ENCODE peak calls at places on chromosomes 5 and 9, in ten cellular contexts. A is IMR-90, K is choroid plexus epithelial cell, D is psoas muscle, N is upper lobe of right lung, H is heart left ventricle, Q is AG04449, I is neural progenitor cell, B is GM06990, P is cardiac fibroblast. V is an unnamed sample.

GRCh38 chr5:172521338-172521932 is 67.1 kb upstream of the SH3PXD2B start:
- DNase-seq in H (no peak), A (no peak), P (no peak), I (no peak), D (no peak), N (no peak), B (no peak), Q (no peak), K (no peak), V (no peak)

GRCh38 chr9:94921072-94921471 is 194.6 kb downstream of the AOPEP start:
- DNase-seq in I (no peak), H (no peak), Q (no peak), B (no peak), A (peak), D (peak), N (no peak), P (peak), K (peak), V (peak)

GRCh38 chr5:154830596-154830995 is 19.8 kb downstream of the FAXDC2 start:
- DNase-seq in A (no peak), B (no peak), H (no peak), Q (no peak), D (no peak), N (no peak), K (no peak), I (no peak), P (no peak), V (no peak)

GRCh38 chr9:111414406-111414805 is 69.8 kb downstream of the ECPAS start:
- DNase-seq in N (no peak), K (no peak), H (no peak), D (no peak), I (no peak), Q (no peak), A (no peak), B (no peak), P (no peak), V (no peak)

GRCh38 chr9:100714372-100715099 is 136.7 kb downstream of the CAVIN4 start:
- DNase-seq in H (peak), Q (no peak), N (no peak), I (peak), K (peak), D (peak), B (no peak), A (peak), P (peak), V (peak)

GRCh38 chr9:211557-211956 is 3.1 kb upstream of the DOCK8 start:
- DNase-seq in K (peak), P (peak), A (no peak), I (no peak), Q (no peak), H (no peak), N (no peak), B (no peak), D (no peak), V (no peak)

GRCh38 chr5:59354811-59355210 is 538.7 kb downstream of the PDE4D start:
- DNase-seq in K (no peak), D (no peak), N (no peak), Q (no peak), A (no peak), H (no peak), B (no peak), P (no peak), I (no peak), V (no peak)

GRCh38 chr5:141835928-141836667 is 42.1 kb downstream of the PCDH1 start:
- DNase-seq in H (peak), I (no peak), D (no peak), K (peak), Q (no peak), A (peak), B (no peak), P (peak), N (no peak), V (no peak)

GRCh38 chr9:79574166-79574565 is 2.4 kb downstream of the TLE4 start:
- DNase-seq in Q (no peak), H (no peak), B (no peak), D (no peak), P (no peak), I (no peak), N (no peak), K (no peak), A (no peak), V (no peak)

GRCh38 chr9:76516350-76516749 is 57.4 kb downstream of the GCNT1 start:
- DNase-seq in I (no peak), A (peak), P (no peak), Q (no peak), N (no peak), B (no peak), H (no peak), K (peak), D (no peak), V (no peak)

GRCh38 chr9:78369644-78370219 is 72.8 kb downstream of the PSAT1 start:
- DNase-seq in Q (no peak), H (peak), I (peak), N (peak), K (peak), D (peak), B (no peak), P (peak), A (peak), V (peak)

GRCh38 chr5:134846641-134846960 is 833 bp downstream of the C5orf24 start:
- DNase-seq in B (no peak), N (no peak), Q (no peak), A (no peak), K (peak), D (no peak), H (no peak), I (no peak), P (peak), V (no peak)

DNA sequence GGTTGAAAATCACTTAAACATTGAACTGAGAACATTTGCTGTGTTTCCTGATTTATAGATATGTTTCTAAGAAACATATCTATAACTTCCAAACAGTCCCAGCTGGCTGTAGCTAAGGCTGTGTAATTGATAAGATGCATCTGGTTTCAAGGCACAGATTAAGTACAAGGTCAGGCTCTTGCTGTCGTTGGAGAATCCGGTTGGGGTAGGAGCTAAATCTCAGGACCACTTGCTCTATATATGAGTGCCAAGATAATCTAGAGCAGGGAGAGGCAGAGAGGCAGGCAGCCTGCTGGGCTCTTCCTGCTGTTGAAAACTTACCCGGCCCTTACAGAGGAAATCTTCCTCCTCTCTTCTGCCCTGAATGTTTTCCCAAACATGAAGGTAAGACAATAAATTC is at the start of gene C7:
- DNase-seq in A (peak), D (no peak), K (peak), Q (no peak), H (no peak), B (no peak), N (no peak), I (no peak), P (peak), V (no peak)
- H3K4me3 ChIP-seq in A (no peak), D (no peak), K (peak), Q (no peak), H (peak), B (no peak), N (peak), I (no peak), P (peak), V (no peak)

GRCh38 chr9:93379051-93379450 is 72.4 kb upstream of the FAM120A start:
- DNase-seq in B (no peak), P (no peak), I (no peak), H (no peak), K (peak), D (no peak), A (no peak), N (no peak), Q (no peak), V (no peak)
- TF ChIP-seq CTCF in B (no peak), P (peak), I (peak), H (no peak), K (peak), D (no peak), A (no peak), N (peak), Q (no peak), V (peak)

DNA sequence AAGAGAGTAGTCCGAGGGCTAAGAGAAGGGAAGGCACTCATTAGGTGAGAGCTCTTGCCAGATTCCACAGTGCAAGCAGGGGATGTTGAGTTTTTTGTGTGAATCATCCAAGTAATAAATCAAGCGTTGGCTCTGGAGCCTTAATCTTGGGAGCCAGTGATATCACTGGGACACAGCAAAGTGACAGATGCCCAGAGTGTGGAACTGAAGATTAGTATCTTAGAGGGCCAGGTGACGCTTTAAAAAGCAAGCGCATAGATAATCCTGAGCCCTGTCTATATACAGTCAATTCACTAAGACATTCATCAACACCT is 60.2 kb downstream of the FOXD1 start:
- DNase-seq in B (no peak), D (no peak), H (no peak), I (no peak), A (peak), Q (no peak), P (no peak), N (no peak), K (no peak), V (no peak)
- H3K4me3 ChIP-seq in B (no peak), D (no peak), H (no peak), I (no peak), A (no peak), Q (no peak), P (no peak), N (no peak), K (no peak), V (no peak)

DNA sequence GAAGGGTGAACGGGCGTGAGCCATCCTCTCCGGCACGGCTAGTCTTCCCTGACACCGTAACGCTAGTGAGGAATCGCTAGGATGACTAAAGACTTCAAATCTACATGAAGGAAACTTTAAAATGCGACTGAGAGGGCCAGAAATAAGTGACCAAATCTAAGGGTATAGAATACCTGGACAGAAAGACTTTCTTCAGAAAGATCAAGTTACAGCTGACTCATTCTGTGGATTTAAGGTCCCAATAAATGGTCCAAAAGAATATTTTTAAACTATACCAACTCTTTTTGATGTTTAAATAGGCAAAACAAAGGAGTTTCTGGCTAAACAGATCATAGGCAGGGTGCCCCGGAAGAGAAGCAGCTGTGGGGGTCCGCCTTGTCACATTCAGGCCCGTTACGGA is 38.9 kb upstream of the CEP72 start:
- DNase-seq in Q (no peak), N (no peak), I (no peak), P (no peak), A (no peak), D (no peak), H (no peak), K (no peak), B (no peak), V (no peak)
- TF ChIP-seq CTCF in Q (no peak), N (no peak), I (no peak), P (no peak), A (no peak), D (no peak), H (no peak), K (no peak), B (no peak), V (no peak)

DNA sequence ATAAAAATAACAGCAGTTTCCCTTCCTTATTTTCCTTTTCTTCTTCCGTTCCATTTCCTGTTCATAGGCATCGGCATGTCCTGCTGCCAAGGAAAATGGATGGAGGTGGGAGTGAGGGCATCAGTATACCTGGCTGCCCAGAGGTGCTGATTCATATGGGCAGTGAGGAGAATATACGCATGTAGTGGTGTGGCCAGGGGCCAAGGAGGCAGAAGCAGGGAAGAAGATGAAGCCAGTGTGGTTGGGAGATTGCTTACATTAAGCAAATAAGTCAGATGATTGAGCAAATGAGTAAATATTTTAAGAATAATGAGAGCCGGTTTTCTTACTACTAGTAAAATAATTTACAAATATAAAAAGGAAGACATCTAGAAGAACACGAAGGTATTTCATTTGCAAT is 344.9 kb upstream of the PAPPA start:
- DNase-seq in A (peak), P (peak), B (no peak), D (no peak), Q (no peak), I (no peak), H (no peak), K (peak), N (no peak), V (no peak)
- H3K4me3 ChIP-seq in A (no peak), P (no peak), B (no peak), D (no peak), Q (no peak), I (no peak), H (no peak), K (no peak), N (no peak), V (no peak)

GRCh38 chr5:103648086-103648485 is 85.5 kb upstream of the NUDT12 start:
- DNase-seq in K (peak), H (no peak), Q (no peak), P (no peak), A (no peak), I (no peak), B (no peak), N (no peak), D (no peak), V (no peak)
- TF ChIP-seq CTCF in K (peak), H (no peak), Q (no peak), P (peak), A (no peak), I (peak), B (no peak), N (no peak), D (no peak), V (no peak)

GRCh38 chr5:80082221-80082620 is 47.1 kb downstream of the THBS4 start:
- DNase-seq in D (no peak), I (no peak), N (no peak), H (no peak), P (no peak), B (no peak), K (no peak), A (no peak), Q (no peak), V (no peak)
- H3K4me3 ChIP-seq in D (peak), I (no peak), N (no peak), H (no peak), P (no peak), B (no peak), K (no peak), A (no peak), Q (no peak), V (no peak)

GRCh38 chr5:76781775-76782174 is 37.1 kb upstream of the F2RL1 start:
- DNase-seq in K (no peak), P (no peak), Q (no peak), I (no peak), H (no peak), B (no peak), D (no peak), A (no peak), N (no peak), V (no peak)

GRCh38 chr5:76782444-76782843 is 36.4 kb upstream of the F2RL1 start:
- DNase-seq in H (no peak), Q (no peak), B (no peak), K (peak), P (no peak), I (no peak), D (no peak), A (peak), N (no peak), V (no peak)

GRCh38 chr5:76787237-76787636 is 31.6 kb upstream of the F2RL1 start:
- DNase-seq in A (peak), P (peak), I (no peak), N (no peak), Q (no peak), D (peak), B (no peak), H (peak), K (peak), V (no peak)

GRCh38 chr5:76788362-76788761 is 30.5 kb upstream of the F2RL1 start:
- DNase-seq in B (no peak), H (no peak), I (no peak), K (no peak), A (no peak), Q (no peak), P (peak), N (no peak), D (no peak), V (no peak)

GRCh38 chr5:76785493-76785892 is 33.3 kb upstream of the F2RL1 start:
- DNase-seq in I (no peak), Q (no peak), N (no peak), K (peak), P (no peak), A (peak), H (no peak), D (no peak), B (no peak), V (peak)
- TF ChIP-seq CTCF in I (no peak), Q (no peak), N (no peak), K (no peak), P (no peak), A (no peak), H (no peak), D (no peak), B (no peak), V (no peak)

GRCh38 chr5:52838306-52839015 is 50.7 kb downstream of the ITGA1 start:
- DNase-seq in N (no peak), D (no peak), I (no peak), A (peak), K (peak), B (no peak), H (no peak), Q (no peak), P (no peak), V (no peak)

GRCh38 chr5:52837068-52837467 is 49.4 kb downstream of the ITGA1 start:
- DNase-seq in N (no peak), I (peak), H (no peak), P (peak), D (no peak), A (peak), K (peak), Q (no peak), B (no peak), V (no peak)

GRCh38 chr5:52840286-52841050 is 52.8 kb downstream of the ITGA1 start:
- DNase-seq in H (no peak), Q (no peak), I (peak), P (peak), B (no peak), N (no peak), A (peak), K (peak), D (no peak), V (peak)

GRCh38 chr5:52839285-52839684 is 51.6 kb downstream of the ITGA1 start:
- DNase-seq in A (no peak), H (no peak), Q (no peak), P (no peak), I (no peak), B (no peak), K (no peak), D (no peak), N (no peak), V (no peak)

DNA sequence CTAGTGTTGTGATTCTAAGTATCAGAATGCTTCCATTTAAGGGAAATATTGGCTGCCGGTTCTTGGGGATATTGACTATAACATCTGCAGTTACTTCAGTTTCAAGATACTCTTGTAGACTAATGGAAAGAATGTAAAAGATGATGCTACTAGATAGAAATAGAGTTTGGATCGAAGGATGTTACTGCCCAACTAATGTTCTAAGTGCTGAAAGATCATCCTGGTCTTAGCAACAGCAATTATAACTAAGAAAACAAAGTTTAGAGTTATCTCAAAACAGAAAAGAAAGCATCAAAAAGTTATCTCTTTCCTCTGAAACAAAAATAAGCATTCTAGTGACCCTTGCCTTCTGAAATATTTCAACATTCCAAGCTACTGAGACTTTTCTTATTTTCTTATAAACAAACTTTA is 49.9 kb downstream of the ITGA1 start:
- DNase-seq in P (peak), B (no peak), D (no peak), Q (no peak), A (peak), I (no peak), K (peak), N (no peak), H (no peak), V (no peak)
- H3K4me3 ChIP-seq in P (no peak), B (no peak), D (peak), Q (no peak), A (no peak), I (no peak), K (peak), N (no peak), H (no peak), V (no peak)

DNA sequence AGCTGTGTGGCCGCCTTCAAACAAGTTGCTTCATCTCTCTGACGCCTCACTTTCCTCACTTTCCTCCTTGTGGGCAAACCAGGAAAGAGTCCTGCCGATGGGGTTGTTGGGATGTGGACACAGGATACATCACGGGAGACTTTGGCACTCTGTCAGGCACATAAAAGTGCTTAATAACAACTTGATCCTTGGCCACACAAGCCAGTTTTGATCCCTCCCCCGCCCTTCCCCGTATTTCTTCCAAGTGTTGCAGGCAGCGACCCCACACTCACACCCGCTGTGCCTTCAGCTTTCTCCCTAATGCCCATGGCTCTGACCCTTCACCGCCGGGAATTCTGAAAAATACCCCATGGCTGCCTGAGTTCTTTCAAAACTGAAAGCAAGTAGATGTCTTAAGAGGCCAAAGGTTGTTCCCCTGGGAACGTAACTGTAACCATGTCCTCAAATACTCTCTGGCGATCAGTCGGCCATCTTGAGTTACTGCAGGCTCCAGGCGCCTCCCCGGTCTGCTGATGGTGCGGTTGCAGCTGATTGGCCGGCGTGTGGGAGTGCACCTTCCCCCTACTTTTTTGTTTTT is 59.8 kb downstream of the ARHGEF37 start:
- DNase-seq in I (no peak), N (no peak), H (no peak), P (peak), Q (no peak), K (peak), A (peak), D (peak), B (no peak), V (no peak)
- TF ChIP-seq CTCF in I (no peak), N (peak), H (no peak), P (peak), Q (no peak), K (no peak), A (no peak), D (no peak), B (no peak), V (no peak)